ENCODE peak calls at places on chromosomes 11 and 22, in ten cellular contexts. One of them, this sample, is unnamed.

GRCh38 chr22:30671071-30671470 is 3.4 kb upstream of the DUSP18 start:
- DNase-seq in activated T-helper 1 cell treated with anti-CD3 and anti-CD28 coated beads, Interleukin-12 subunit alpha, Interleukin-12 subunit beta, Interleukin-2, Interleukin-4 antibody, amounts not matched to agents 30 ng/mL and 10 ng/mL and 1 ng/mL, durations not matched to agents 14 hours and 24 hours and 36 hours: no peak
- DNase-seq in body of pancreas: no peak
- DNase-seq in HL-60: no peak
- DNase-seq in AG20443: no peak
- DNase-seq in activated CD8-positive, alpha-beta memory T cell treated with anti-CD3 and anti-CD28 coated beads for 4 hours: no peak
- DNase-seq in H9: no peak
- DNase-seq in stimulated activated naive CD8-positive, alpha-beta T cell treated with anti-CD3 and anti-CD28 coated beads, Interleukin-15, amount 100 ng/mL, for 72 hours: no peak
- DNase-seq in naive thymus-derived CD8-positive, alpha-beta T cell: no peak
- DNase-seq in Calu3: no peak
- DNase-seq in this sample: no peak

GRCh38 chr11:62420882-62421281 is 2.0 kb downstream of the SCGB1A1 start:
- DNase-seq in activated T-helper 1 cell treated with anti-CD3 and anti-CD28 coated beads, Interleukin-12 subunit alpha, Interleukin-12 subunit beta, Interleukin-2, Interleukin-4 antibody, amounts not matched to agents 30 ng/mL and 10 ng/mL and 1 ng/mL, durations not matched to agents 14 hours and 24 hours and 36 hours: no peak
- DNase-seq in body of pancreas: no peak
- DNase-seq in HL-60: no peak
- DNase-seq in AG20443: no peak
- DNase-seq in activated CD8-positive, alpha-beta memory T cell treated with anti-CD3 and anti-CD28 coated beads for 4 hours: no peak
- DNase-seq in H9: no peak
- DNase-seq in stimulated activated naive CD8-positive, alpha-beta T cell treated with anti-CD3 and anti-CD28 coated beads, Interleukin-15, amount 100 ng/mL, for 72 hours: no peak
- DNase-seq in naive thymus-derived CD8-positive, alpha-beta T cell: no peak
- DNase-seq in Calu3: no peak
- DNase-seq in this sample: no peak

GRCh38 chr11:40384991-40385390 is 1074.5 kb downstream of the LRRC4C start:
- DNase-seq in activated T-helper 1 cell treated with anti-CD3 and anti-CD28 coated beads, Interleukin-12 subunit alpha, Interleukin-12 subunit beta, Interleukin-2, Interleukin-4 antibody, amounts not matched to agents 30 ng/mL and 10 ng/mL and 1 ng/mL, durations not matched to agents 14 hours and 24 hours and 36 hours: no peak
- DNase-seq in body of pancreas: no peak
- DNase-seq in HL-60: no peak
- DNase-seq in AG20443: peak
- DNase-seq in activated CD8-positive, alpha-beta memory T cell treated with anti-CD3 and anti-CD28 coated beads for 4 hours: no peak
- DNase-seq in H9: no peak
- DNase-seq in stimulated activated naive CD8-positive, alpha-beta T cell treated with anti-CD3 and anti-CD28 coated beads, Interleukin-15, amount 100 ng/mL, for 72 hours: no peak
- DNase-seq in naive thymus-derived CD8-positive, alpha-beta T cell: no peak
- DNase-seq in Calu3: no peak
- DNase-seq in this sample: no peak

GRCh38 chr22:43226368-43226979 is 39.5 kb upstream of the TTLL12 start:
- DNase-seq in activated T-helper 1 cell treated with anti-CD3 and anti-CD28 coated beads, Interleukin-12 subunit alpha, Interleukin-12 subunit beta, Interleukin-2, Interleukin-4 antibody, amounts not matched to agents 30 ng/mL and 10 ng/mL and 1 ng/mL, durations not matched to agents 14 hours and 24 hours and 36 hours: no peak
- DNase-seq in body of pancreas: no peak
- DNase-seq in HL-60: no peak
- DNase-seq in AG20443: peak
- DNase-seq in activated CD8-positive, alpha-beta memory T cell treated with anti-CD3 and anti-CD28 coated beads for 4 hours: no peak
- DNase-seq in H9: peak
- DNase-seq in stimulated activated naive CD8-positive, alpha-beta T cell treated with anti-CD3 and anti-CD28 coated beads, Interleukin-15, amount 100 ng/mL, for 72 hours: no peak
- DNase-seq in naive thymus-derived CD8-positive, alpha-beta T cell: no peak
- DNase-seq in Calu3: no peak
- DNase-seq in this sample: no peak

GRCh38 chr11:31720666-31721199 is 90.4 kb downstream of the PAX6 start:
- DNase-seq in activated T-helper 1 cell treated with anti-CD3 and anti-CD28 coated beads, Interleukin-12 subunit alpha, Interleukin-12 subunit beta, Interleukin-2, Interleukin-4 antibody, amounts not matched to agents 30 ng/mL and 10 ng/mL and 1 ng/mL, durations not matched to agents 14 hours and 24 hours and 36 hours: no peak
- DNase-seq in body of pancreas: no peak
- DNase-seq in HL-60: no peak
- DNase-seq in AG20443: no peak
- DNase-seq in activated CD8-positive, alpha-beta memory T cell treated with anti-CD3 and anti-CD28 coated beads for 4 hours: no peak
- DNase-seq in H9: no peak
- DNase-seq in stimulated activated naive CD8-positive, alpha-beta T cell treated with anti-CD3 and anti-CD28 coated beads, Interleukin-15, amount 100 ng/mL, for 72 hours: no peak
- DNase-seq in naive thymus-derived CD8-positive, alpha-beta T cell: no peak
- DNase-seq in Calu3: no peak
- DNase-seq in this sample: no peak

GRCh38 chr11:638616-639323 is 1.7 kb downstream of the DRD4 start:
- DNase-seq in activated T-helper 1 cell treated with anti-CD3 and anti-CD28 coated beads, Interleukin-12 subunit alpha, Interleukin-12 subunit beta, Interleukin-2, Interleukin-4 antibody, amounts not matched to agents 30 ng/mL and 10 ng/mL and 1 ng/mL, durations not matched to agents 14 hours and 24 hours and 36 hours: no peak
- DNase-seq in body of pancreas: no peak
- DNase-seq in HL-60: no peak
- DNase-seq in AG20443: no peak
- DNase-seq in activated CD8-positive, alpha-beta memory T cell treated with anti-CD3 and anti-CD28 coated beads for 4 hours: no peak
- DNase-seq in H9: peak
- DNase-seq in stimulated activated naive CD8-positive, alpha-beta T cell treated with anti-CD3 and anti-CD28 coated beads, Interleukin-15, amount 100 ng/mL, for 72 hours: no peak
- DNase-seq in naive thymus-derived CD8-positive, alpha-beta T cell: no peak
- DNase-seq in Calu3: no peak
- DNase-seq in this sample: no peak

GRCh38 chr11:6693342-6694228 is 10.4 kb upstream of the MRPL17 start:
- DNase-seq in activated T-helper 1 cell treated with anti-CD3 and anti-CD28 coated beads, Interleukin-12 subunit alpha, Interleukin-12 subunit beta, Interleukin-2, Interleukin-4 antibody, amounts not matched to agents 30 ng/mL and 10 ng/mL and 1 ng/mL, durations not matched to agents 14 hours and 24 hours and 36 hours: no peak
- DNase-seq in body of pancreas: no peak
- DNase-seq in HL-60: no peak
- DNase-seq in AG20443: no peak
- DNase-seq in activated CD8-positive, alpha-beta memory T cell treated with anti-CD3 and anti-CD28 coated beads for 4 hours: peak
- DNase-seq in H9: no peak
- DNase-seq in stimulated activated naive CD8-positive, alpha-beta T cell treated with anti-CD3 and anti-CD28 coated beads, Interleukin-15, amount 100 ng/mL, for 72 hours: peak
- DNase-seq in naive thymus-derived CD8-positive, alpha-beta T cell: peak
- DNase-seq in Calu3: no peak
- DNase-seq in this sample: no peak

GRCh38 chr11:34512810-34513673 is 552 bp downstream of the ELF5 start:
- DNase-seq in activated T-helper 1 cell treated with anti-CD3 and anti-CD28 coated beads, Interleukin-12 subunit alpha, Interleukin-12 subunit beta, Interleukin-2, Interleukin-4 antibody, amounts not matched to agents 30 ng/mL and 10 ng/mL and 1 ng/mL, durations not matched to agents 14 hours and 24 hours and 36 hours: peak
- DNase-seq in body of pancreas: peak
- DNase-seq in HL-60: peak
- DNase-seq in AG20443: peak
- DNase-seq in activated CD8-positive, alpha-beta memory T cell treated with anti-CD3 and anti-CD28 coated beads for 4 hours: peak
- DNase-seq in H9: peak
- DNase-seq in stimulated activated naive CD8-positive, alpha-beta T cell treated with anti-CD3 and anti-CD28 coated beads, Interleukin-15, amount 100 ng/mL, for 72 hours: peak
- DNase-seq in naive thymus-derived CD8-positive, alpha-beta T cell: peak
- DNase-seq in Calu3: peak
- DNase-seq in this sample: peak

GRCh38 chr11:16043617-16044016 is 312.7 kb downstream of the SOX6 start:
- DNase-seq in activated T-helper 1 cell treated with anti-CD3 and anti-CD28 coated beads, Interleukin-12 subunit alpha, Interleukin-12 subunit beta, Interleukin-2, Interleukin-4 antibody, amounts not matched to agents 30 ng/mL and 10 ng/mL and 1 ng/mL, durations not matched to agents 14 hours and 24 hours and 36 hours: no peak
- DNase-seq in body of pancreas: no peak
- DNase-seq in HL-60: no peak
- DNase-seq in AG20443: no peak
- DNase-seq in activated CD8-positive, alpha-beta memory T cell treated with anti-CD3 and anti-CD28 coated beads for 4 hours: no peak
- DNase-seq in H9: no peak
- DNase-seq in stimulated activated naive CD8-positive, alpha-beta T cell treated with anti-CD3 and anti-CD28 coated beads, Interleukin-15, amount 100 ng/mL, for 72 hours: no peak
- DNase-seq in naive thymus-derived CD8-positive, alpha-beta T cell: no peak
- DNase-seq in Calu3: no peak
- DNase-seq in this sample: peak

GRCh38 chr11:94557992-94558391 is 9.2 kb upstream of the PIWIL4 start:
- DNase-seq in activated T-helper 1 cell treated with anti-CD3 and anti-CD28 coated beads, Interleukin-12 subunit alpha, Interleukin-12 subunit beta, Interleukin-2, Interleukin-4 antibody, amounts not matched to agents 30 ng/mL and 10 ng/mL and 1 ng/mL, durations not matched to agents 14 hours and 24 hours and 36 hours: no peak
- DNase-seq in body of pancreas: no peak
- DNase-seq in HL-60: no peak
- DNase-seq in AG20443: peak
- DNase-seq in activated CD8-positive, alpha-beta memory T cell treated with anti-CD3 and anti-CD28 coated beads for 4 hours: no peak
- DNase-seq in H9: no peak
- DNase-seq in stimulated activated naive CD8-positive, alpha-beta T cell treated with anti-CD3 and anti-CD28 coated beads, Interleukin-15, amount 100 ng/mL, for 72 hours: no peak
- DNase-seq in naive thymus-derived CD8-positive, alpha-beta T cell: no peak
- DNase-seq in Calu3: no peak
- DNase-seq in this sample: no peak

GRCh38 chr11:66617148-66617814 is 851 bp downstream of the RBM14 start:
- DNase-seq in activated T-helper 1 cell treated with anti-CD3 and anti-CD28 coated beads, Interleukin-12 subunit alpha, Interleukin-12 subunit beta, Interleukin-2, Interleukin-4 antibody, amounts not matched to agents 30 ng/mL and 10 ng/mL and 1 ng/mL, durations not matched to agents 14 hours and 24 hours and 36 hours: no peak
- DNase-seq in body of pancreas: peak
- DNase-seq in HL-60: peak
- DNase-seq in AG20443: no peak
- DNase-seq in activated CD8-positive, alpha-beta memory T cell treated with anti-CD3 and anti-CD28 coated beads for 4 hours: no peak
- DNase-seq in H9: no peak
- DNase-seq in stimulated activated naive CD8-positive, alpha-beta T cell treated with anti-CD3 and anti-CD28 coated beads, Interleukin-15, amount 100 ng/mL, for 72 hours: peak
- DNase-seq in naive thymus-derived CD8-positive, alpha-beta T cell: peak
- DNase-seq in Calu3: no peak
- DNase-seq in this sample: peak

GRCh38 chr11:105937738-105938137 is 84.3 kb downstream of the MSANTD4 start:
- DNase-seq in activated T-helper 1 cell treated with anti-CD3 and anti-CD28 coated beads, Interleukin-12 subunit alpha, Interleukin-12 subunit beta, Interleukin-2, Interleukin-4 antibody, amounts not matched to agents 30 ng/mL and 10 ng/mL and 1 ng/mL, durations not matched to agents 14 hours and 24 hours and 36 hours: no peak
- DNase-seq in body of pancreas: no peak
- DNase-seq in HL-60: no peak
- DNase-seq in AG20443: no peak
- DNase-seq in activated CD8-positive, alpha-beta memory T cell treated with anti-CD3 and anti-CD28 coated beads for 4 hours: no peak
- DNase-seq in H9: no peak
- DNase-seq in stimulated activated naive CD8-positive, alpha-beta T cell treated with anti-CD3 and anti-CD28 coated beads, Interleukin-15, amount 100 ng/mL, for 72 hours: no peak
- DNase-seq in naive thymus-derived CD8-positive, alpha-beta T cell: no peak
- DNase-seq in Calu3: peak
- DNase-seq in this sample: no peak

GRCh38 chr11:122954455-122954854 is 27.2 kb downstream of the BSX start:
- DNase-seq in activated T-helper 1 cell treated with anti-CD3 and anti-CD28 coated beads, Interleukin-12 subunit alpha, Interleukin-12 subunit beta, Interleukin-2, Interleukin-4 antibody, amounts not matched to agents 30 ng/mL and 10 ng/mL and 1 ng/mL, durations not matched to agents 14 hours and 24 hours and 36 hours: no peak
- DNase-seq in body of pancreas: no peak
- DNase-seq in HL-60: no peak
- DNase-seq in AG20443: no peak
- DNase-seq in activated CD8-positive, alpha-beta memory T cell treated with anti-CD3 and anti-CD28 coated beads for 4 hours: no peak
- DNase-seq in H9: no peak
- DNase-seq in stimulated activated naive CD8-positive, alpha-beta T cell treated with anti-CD3 and anti-CD28 coated beads, Interleukin-15, amount 100 ng/mL, for 72 hours: no peak
- DNase-seq in naive thymus-derived CD8-positive, alpha-beta T cell: no peak
- DNase-seq in Calu3: no peak
- DNase-seq in this sample: no peak

GRCh38 chr11:64378335-64378884 is 19.4 kb downstream of the RPS6KA4 start:
- DNase-seq in activated T-helper 1 cell treated with anti-CD3 and anti-CD28 coated beads, Interleukin-12 subunit alpha, Interleukin-12 subunit beta, Interleukin-2, Interleukin-4 antibody, amounts not matched to agents 30 ng/mL and 10 ng/mL and 1 ng/mL, durations not matched to agents 14 hours and 24 hours and 36 hours: no peak
- DNase-seq in body of pancreas: peak
- DNase-seq in HL-60: no peak
- DNase-seq in AG20443: peak
- DNase-seq in activated CD8-positive, alpha-beta memory T cell treated with anti-CD3 and anti-CD28 coated beads for 4 hours: no peak
- DNase-seq in H9: no peak
- DNase-seq in stimulated activated naive CD8-positive, alpha-beta T cell treated with anti-CD3 and anti-CD28 coated beads, Interleukin-15, amount 100 ng/mL, for 72 hours: no peak
- DNase-seq in naive thymus-derived CD8-positive, alpha-beta T cell: no peak
- DNase-seq in Calu3: no peak
- DNase-seq in this sample: no peak

GRCh38 chr11:78860720-78861422 is 286.2 kb upstream of the NARS2 start:
- DNase-seq in activated T-helper 1 cell treated with anti-CD3 and anti-CD28 coated beads, Interleukin-12 subunit alpha, Interleukin-12 subunit beta, Interleukin-2, Interleukin-4 antibody, amounts not matched to agents 30 ng/mL and 10 ng/mL and 1 ng/mL, durations not matched to agents 14 hours and 24 hours and 36 hours: no peak
- DNase-seq in body of pancreas: no peak
- DNase-seq in HL-60: no peak
- DNase-seq in AG20443: peak
- DNase-seq in activated CD8-positive, alpha-beta memory T cell treated with anti-CD3 and anti-CD28 coated beads for 4 hours: no peak
- DNase-seq in H9: no peak
- DNase-seq in stimulated activated naive CD8-positive, alpha-beta T cell treated with anti-CD3 and anti-CD28 coated beads, Interleukin-15, amount 100 ng/mL, for 72 hours: no peak
- DNase-seq in naive thymus-derived CD8-positive, alpha-beta T cell: no peak
- DNase-seq in Calu3: no peak
- DNase-seq in this sample: no peak

GRCh38 chr11:114354076-114354475 is 46.2 kb downstream of the C11orf71 start:
- DNase-seq in activated T-helper 1 cell treated with anti-CD3 and anti-CD28 coated beads, Interleukin-12 subunit alpha, Interleukin-12 subunit beta, Interleukin-2, Interleukin-4 antibody, amounts not matched to agents 30 ng/mL and 10 ng/mL and 1 ng/mL, durations not matched to agents 14 hours and 24 hours and 36 hours: no peak
- DNase-seq in body of pancreas: no peak
- DNase-seq in HL-60: no peak
- DNase-seq in AG20443: peak
- DNase-seq in activated CD8-positive, alpha-beta memory T cell treated with anti-CD3 and anti-CD28 coated beads for 4 hours: no peak
- DNase-seq in H9: no peak
- DNase-seq in stimulated activated naive CD8-positive, alpha-beta T cell treated with anti-CD3 and anti-CD28 coated beads, Interleukin-15, amount 100 ng/mL, for 72 hours: no peak
- DNase-seq in naive thymus-derived CD8-positive, alpha-beta T cell: no peak
- DNase-seq in Calu3: peak
- DNase-seq in this sample: no peak

GRCh38 chr22:39705386-39705785 is 134.8 kb downstream of the CACNA1I start:
- DNase-seq in activated T-helper 1 cell treated with anti-CD3 and anti-CD28 coated beads, Interleukin-12 subunit alpha, Interleukin-12 subunit beta, Interleukin-2, Interleukin-4 antibody, amounts not matched to agents 30 ng/mL and 10 ng/mL and 1 ng/mL, durations not matched to agents 14 hours and 24 hours and 36 hours: no peak
- DNase-seq in body of pancreas: no peak
- DNase-seq in HL-60: no peak
- DNase-seq in AG20443: no peak
- DNase-seq in activated CD8-positive, alpha-beta memory T cell treated with anti-CD3 and anti-CD28 coated beads for 4 hours: no peak
- DNase-seq in H9: no peak
- DNase-seq in stimulated activated naive CD8-positive, alpha-beta T cell treated with anti-CD3 and anti-CD28 coated beads, Interleukin-15, amount 100 ng/mL, for 72 hours: no peak
- DNase-seq in naive thymus-derived CD8-positive, alpha-beta T cell: no peak
- DNase-seq in Calu3: no peak
- DNase-seq in this sample: no peak

GRCh38 chr11:71472357-71472885 is 19.4 kb downstream of the NADSYN1 start:
- DNase-seq in activated T-helper 1 cell treated with anti-CD3 and anti-CD28 coated beads, Interleukin-12 subunit alpha, Interleukin-12 subunit beta, Interleukin-2, Interleukin-4 antibody, amounts not matched to agents 30 ng/mL and 10 ng/mL and 1 ng/mL, durations not matched to agents 14 hours and 24 hours and 36 hours: no peak
- DNase-seq in body of pancreas: no peak
- DNase-seq in HL-60: peak
- DNase-seq in AG20443: no peak
- DNase-seq in activated CD8-positive, alpha-beta memory T cell treated with anti-CD3 and anti-CD28 coated beads for 4 hours: no peak
- DNase-seq in H9: no peak
- DNase-seq in stimulated activated naive CD8-positive, alpha-beta T cell treated with anti-CD3 and anti-CD28 coated beads, Interleukin-15, amount 100 ng/mL, for 72 hours: no peak
- DNase-seq in naive thymus-derived CD8-positive, alpha-beta T cell: no peak
- DNase-seq in Calu3: no peak
- DNase-seq in this sample: peak

GRCh38 chr11:86952933-86953637 is 2.1 kb downstream of the FZD4 start:
- DNase-seq in activated T-helper 1 cell treated with anti-CD3 and anti-CD28 coated beads, Interleukin-12 subunit alpha, Interleukin-12 subunit beta, Interleukin-2, Interleukin-4 antibody, amounts not matched to agents 30 ng/mL and 10 ng/mL and 1 ng/mL, durations not matched to agents 14 hours and 24 hours and 36 hours: no peak
- DNase-seq in body of pancreas: no peak
- DNase-seq in HL-60: no peak
- DNase-seq in AG20443: no peak
- DNase-seq in activated CD8-positive, alpha-beta memory T cell treated with anti-CD3 and anti-CD28 coated beads for 4 hours: no peak
- DNase-seq in H9: no peak
- DNase-seq in stimulated activated naive CD8-positive, alpha-beta T cell treated with anti-CD3 and anti-CD28 coated beads, Interleukin-15, amount 100 ng/mL, for 72 hours: no peak
- DNase-seq in naive thymus-derived CD8-positive, alpha-beta T cell: no peak
- DNase-seq in Calu3: no peak
- DNase-seq in this sample: no peak

GRCh38 chr11:116519499-116519898 is 253.3 kb downstream of the BUD13 start:
- DNase-seq in activated T-helper 1 cell treated with anti-CD3 and anti-CD28 coated beads, Interleukin-12 subunit alpha, Interleukin-12 subunit beta, Interleukin-2, Interleukin-4 antibody, amounts not matched to agents 30 ng/mL and 10 ng/mL and 1 ng/mL, durations not matched to agents 14 hours and 24 hours and 36 hours: no peak
- DNase-seq in body of pancreas: no peak
- DNase-seq in HL-60: no peak
- DNase-seq in AG20443: no peak
- DNase-seq in activated CD8-positive, alpha-beta memory T cell treated with anti-CD3 and anti-CD28 coated beads for 4 hours: no peak
- DNase-seq in H9: peak
- DNase-seq in stimulated activated naive CD8-positive, alpha-beta T cell treated with anti-CD3 and anti-CD28 coated beads, Interleukin-15, amount 100 ng/mL, for 72 hours: no peak
- DNase-seq in naive thymus-derived CD8-positive, alpha-beta T cell: no peak
- DNase-seq in Calu3: no peak
- DNase-seq in this sample: no peak

GRCh38 chr11:73965764-73966121 is 14.9 kb downstream of the DNAJB13 start:
- DNase-seq in activated T-helper 1 cell treated with anti-CD3 and anti-CD28 coated beads, Interleukin-12 subunit alpha, Interleukin-12 subunit beta, Interleukin-2, Interleukin-4 antibody, amounts not matched to agents 30 ng/mL and 10 ng/mL and 1 ng/mL, durations not matched to agents 14 hours and 24 hours and 36 hours: no peak
- DNase-seq in body of pancreas: no peak
- DNase-seq in HL-60: no peak
- DNase-seq in AG20443: no peak
- DNase-seq in activated CD8-positive, alpha-beta memory T cell treated with anti-CD3 and anti-CD28 coated beads for 4 hours: no peak
- DNase-seq in H9: no peak
- DNase-seq in stimulated activated naive CD8-positive, alpha-beta T cell treated with anti-CD3 and anti-CD28 coated beads, Interleukin-15, amount 100 ng/mL, for 72 hours: no peak
- DNase-seq in naive thymus-derived CD8-positive, alpha-beta T cell: no peak
- DNase-seq in Calu3: no peak
- DNase-seq in this sample: no peak

GRCh38 chr11:124195419-124195734 is 12.2 kb downstream of the OR10D3 start:
- DNase-seq in activated T-helper 1 cell treated with anti-CD3 and anti-CD28 coated beads, Interleukin-12 subunit alpha, Interleukin-12 subunit beta, Interleukin-2, Interleukin-4 antibody, amounts not matched to agents 30 ng/mL and 10 ng/mL and 1 ng/mL, durations not matched to agents 14 hours and 24 hours and 36 hours: no peak
- DNase-seq in body of pancreas: no peak
- DNase-seq in HL-60: no peak
- DNase-seq in AG20443: no peak
- DNase-seq in activated CD8-positive, alpha-beta memory T cell treated with anti-CD3 and anti-CD28 coated beads for 4 hours: no peak
- DNase-seq in H9: no peak
- DNase-seq in stimulated activated naive CD8-positive, alpha-beta T cell treated with anti-CD3 and anti-CD28 coated beads, Interleukin-15, amount 100 ng/mL, for 72 hours: no peak
- DNase-seq in naive thymus-derived CD8-positive, alpha-beta T cell: no peak
- DNase-seq in Calu3: no peak
- DNase-seq in this sample: no peak

GRCh38 chr22:48603621-48604320 is 1223.9 kb downstream of the BRD1 start:
- DNase-seq in activated T-helper 1 cell treated with anti-CD3 and anti-CD28 coated beads, Interleukin-12 subunit alpha, Interleukin-12 subunit beta, Interleukin-2, Interleukin-4 antibody, amounts not matched to agents 30 ng/mL and 10 ng/mL and 1 ng/mL, durations not matched to agents 14 hours and 24 hours and 36 hours: no peak
- DNase-seq in body of pancreas: no peak
- DNase-seq in HL-60: no peak
- DNase-seq in AG20443: no peak
- DNase-seq in activated CD8-positive, alpha-beta memory T cell treated with anti-CD3 and anti-CD28 coated beads for 4 hours: no peak
- DNase-seq in H9: no peak
- DNase-seq in stimulated activated naive CD8-positive, alpha-beta T cell treated with anti-CD3 and anti-CD28 coated beads, Interleukin-15, amount 100 ng/mL, for 72 hours: no peak
- DNase-seq in naive thymus-derived CD8-positive, alpha-beta T cell: no peak
- DNase-seq in Calu3: no peak
- DNase-seq in this sample: no peak

GRCh38 chr11:82750643-82751139 is 17.0 kb upstream of the FAM181B start:
- DNase-seq in activated T-helper 1 cell treated with anti-CD3 and anti-CD28 coated beads, Interleukin-12 subunit alpha, Interleukin-12 subunit beta, Interleukin-2, Interleukin-4 antibody, amounts not matched to agents 30 ng/mL and 10 ng/mL and 1 ng/mL, durations not matched to agents 14 hours and 24 hours and 36 hours: peak
- DNase-seq in body of pancreas: no peak
- DNase-seq in HL-60: peak
- DNase-seq in AG20443: no peak
- DNase-seq in activated CD8-positive, alpha-beta memory T cell treated with anti-CD3 and anti-CD28 coated beads for 4 hours: no peak
- DNase-seq in H9: peak
- DNase-seq in stimulated activated naive CD8-positive, alpha-beta T cell treated with anti-CD3 and anti-CD28 coated beads, Interleukin-15, amount 100 ng/mL, for 72 hours: peak
- DNase-seq in naive thymus-derived CD8-positive, alpha-beta T cell: peak
- DNase-seq in Calu3: no peak
- DNase-seq in this sample: no peak

GRCh38 chr22:44497904-44498242 is at the start of gene RTL6:
- DNase-seq in activated T-helper 1 cell treated with anti-CD3 and anti-CD28 coated beads, Interleukin-12 subunit alpha, Interleukin-12 subunit beta, Interleukin-2, Interleukin-4 antibody, amounts not matched to agents 30 ng/mL and 10 ng/mL and 1 ng/mL, durations not matched to agents 14 hours and 24 hours and 36 hours: no peak
- DNase-seq in body of pancreas: no peak
- DNase-seq in HL-60: no peak
- DNase-seq in AG20443: no peak
- DNase-seq in activated CD8-positive, alpha-beta memory T cell treated with anti-CD3 and anti-CD28 coated beads for 4 hours: no peak
- DNase-seq in H9: no peak
- DNase-seq in stimulated activated naive CD8-positive, alpha-beta T cell treated with anti-CD3 and anti-CD28 coated beads, Interleukin-15, amount 100 ng/mL, for 72 hours: no peak
- DNase-seq in naive thymus-derived CD8-positive, alpha-beta T cell: no peak
- DNase-seq in Calu3: no peak
- DNase-seq in this sample: no peak

GRCh38 chr22:30605449-30606110 is 1.4 kb upstream of the TCN2 start:
- DNase-seq in activated T-helper 1 cell treated with anti-CD3 and anti-CD28 coated beads, Interleukin-12 subunit alpha, Interleukin-12 subunit beta, Interleukin-2, Interleukin-4 antibody, amounts not matched to agents 30 ng/mL and 10 ng/mL and 1 ng/mL, durations not matched to agents 14 hours and 24 hours and 36 hours: peak
- DNase-seq in body of pancreas: peak
- DNase-seq in HL-60: peak
- DNase-seq in AG20443: peak
- DNase-seq in activated CD8-positive, alpha-beta memory T cell treated with anti-CD3 and anti-CD28 coated beads for 4 hours: peak
- DNase-seq in H9: peak
- DNase-seq in stimulated activated naive CD8-positive, alpha-beta T cell treated with anti-CD3 and anti-CD28 coated beads, Interleukin-15, amount 100 ng/mL, for 72 hours: peak
- DNase-seq in naive thymus-derived CD8-positive, alpha-beta T cell: peak
- DNase-seq in Calu3: peak
- DNase-seq in this sample: peak

GRCh38 chr11:20097319-20098221 is 62.7 kb downstream of the DBX1 start:
- DNase-seq in activated T-helper 1 cell treated with anti-CD3 and anti-CD28 coated beads, Interleukin-12 subunit alpha, Interleukin-12 subunit beta, Interleukin-2, Interleukin-4 antibody, amounts not matched to agents 30 ng/mL and 10 ng/mL and 1 ng/mL, durations not matched to agents 14 hours and 24 hours and 36 hours: no peak
- DNase-seq in body of pancreas: no peak
- DNase-seq in HL-60: no peak
- DNase-seq in AG20443: peak
- DNase-seq in activated CD8-positive, alpha-beta memory T cell treated with anti-CD3 and anti-CD28 coated beads for 4 hours: no peak
- DNase-seq in H9: no peak
- DNase-seq in stimulated activated naive CD8-positive, alpha-beta T cell treated with anti-CD3 and anti-CD28 coated beads, Interleukin-15, amount 100 ng/mL, for 72 hours: no peak
- DNase-seq in naive thymus-derived CD8-positive, alpha-beta T cell: no peak
- DNase-seq in Calu3: no peak
- DNase-seq in this sample: no peak

GRCh38 chr11:61787928-61788491 is 4.4 kb downstream of the TMEM258 start:
- DNase-seq in activated T-helper 1 cell treated with anti-CD3 and anti-CD28 coated beads, Interleukin-12 subunit alpha, Interleukin-12 subunit beta, Interleukin-2, Interleukin-4 antibody, amounts not matched to agents 30 ng/mL and 10 ng/mL and 1 ng/mL, durations not matched to agents 14 hours and 24 hours and 36 hours: no peak
- DNase-seq in body of pancreas: peak
- DNase-seq in HL-60: peak
- DNase-seq in AG20443: no peak
- DNase-seq in activated CD8-positive, alpha-beta memory T cell treated with anti-CD3 and anti-CD28 coated beads for 4 hours: no peak
- DNase-seq in H9: peak
- DNase-seq in stimulated activated naive CD8-positive, alpha-beta T cell treated with anti-CD3 and anti-CD28 coated beads, Interleukin-15, amount 100 ng/mL, for 72 hours: no peak
- DNase-seq in naive thymus-derived CD8-positive, alpha-beta T cell: no peak
- DNase-seq in Calu3: peak
- DNase-seq in this sample: no peak